ENCODE peak calls at places on chromosomes 7 and 10, in four cellular contexts. P is DND-41, W is mesendoderm, D is PC-3. K is an unnamed sample.

GRCh38 chr7:81462672-81463071 is 307.2 kb downstream of the HGF start:
- DNase-seq in D (peak), W (no peak), P (no peak), K (peak)

GRCh38 chr7:44967571-44968446 is 11.0 kb downstream of the MYO1G start:
- DNase-seq in P (no peak), W (peak), D (no peak), K (no peak)

GRCh38 chr10:28913850-28914249 is 236.5 kb downstream of the BAMBI start:
- DNase-seq in W (no peak), D (peak), P (no peak), K (no peak)

GRCh38 chr10:93941603-93942002 is 47.8 kb downstream of the SLC35G1 start:
- DNase-seq in P (no peak), D (no peak), W (no peak), K (no peak)

GRCh38 chr10:21166557-21167287 is 269.6 kb upstream of the NEBL start:
- DNase-seq in D (peak), W (no peak), P (no peak), K (no peak)

GRCh38 chr10:27744478-27745379 is 890 bp downstream of the MKX start:
- DNase-seq in W (peak), P (no peak), D (peak), K (peak)

GRCh38 chr7:132580717-132581285 is 4.5 kb upstream of the PLXNA4 start:
- DNase-seq in D (peak), P (peak), W (peak), K (peak)

GRCh38 chr10:482036-482435 is 207.4 kb downstream of the DIP2C start:
- DNase-seq in P (no peak), W (no peak), D (no peak), K (no peak)

GRCh38 chr7:8259586-8260222 is 2.3 kb downstream of the ICA1 start:
- DNase-seq in D (no peak), P (no peak), W (no peak), K (no peak)

GRCh38 chr10:63940277-63940972 is 419.2 kb downstream of the REEP3 start:
- DNase-seq in W (no peak), P (no peak), D (no peak), K (no peak)

GRCh38 chr10:72740526-72740925 is 48.6 kb downstream of the MCU start:
- DNase-seq in D (peak), P (no peak), W (peak), K (peak)

GRCh38 chr7:33921216-33921938 is 16.0 kb downstream of the BMPER start:
- DNase-seq in W (no peak), P (no peak), D (no peak), K (no peak)

GRCh38 chr10:24246365-24246764 is 37.4 kb downstream of the KIAA1217 start:
- DNase-seq in D (no peak), W (no peak), P (no peak), K (no peak)

GRCh38 chr7:152751449-152752141 is 8.0 kb upstream of the ACTR3B start:
- DNase-seq in D (no peak), W (no peak), P (no peak), K (no peak)

GRCh38 chr7:99112097-99112496 is 31.8 kb downstream of the SMURF1 start:
- DNase-seq in P (no peak), W (peak), D (peak), K (no peak)

GRCh38 chr10:19730071-19730470 is 86.2 kb upstream of the PLXDC2 start:
- DNase-seq in D (peak), W (no peak), P (no peak), K (peak)

GRCh38 chr10:21122907-21123306 is 225.8 kb upstream of the NEBL start:
- DNase-seq in P (no peak), D (no peak), W (no peak), K (no peak)

GRCh38 chr7:39673868-39674267 is 50.5 kb downstream of the RALA start:
- DNase-seq in W (no peak), P (no peak), D (no peak), K (no peak)

GRCh38 chr7:108181073-108181985 is 51.2 kb upstream of the LAMB4 start:
- DNase-seq in P (no peak), W (peak), D (peak), K (peak)

GRCh38 chr10:49633327-49634045 is 19.6 kb downstream of the CHAT start:
- DNase-seq in W (no peak), D (no peak), P (no peak), K (no peak)

GRCh38 chr10:122990278-122990677 is 10.1 kb downstream of the PSTK start:
- DNase-seq in P (no peak), W (no peak), D (no peak), K (peak)

GRCh38 chr10:49183596-49184542 is 4.3 kb downstream of the TMEM273 start:
- DNase-seq in D (no peak), W (no peak), P (peak), K (no peak)

GRCh38 chr10:98030991-98031431 is 590 bp upstream of the CRTAC1 start:
- DNase-seq in W (peak), P (no peak), D (no peak), K (no peak)

GRCh38 chr7:47471358-47471703 is 110.6 kb downstream of the TNS3 start:
- DNase-seq in P (no peak), D (no peak), W (no peak), K (no peak)
- H3K9ac ChIP-seq in P (no peak), D (no peak), W (no peak), K (no peak)

GRCh38 chr10:80359644-80360043 is 3.1 kb downstream of the DYDC2 start:
- DNase-seq in W (no peak), P (no peak), D (no peak), K (no peak)

GRCh38 chr10:80356563-80356999 is at the start of the genes DYDC1 and DYDC2:
- DNase-seq in W (peak), D (no peak), P (no peak), K (peak)

GRCh38 chr10:80357000-80357803 is 621 bp downstream of the DYDC2 start:
- DNase-seq in P (no peak), W (peak), D (no peak), K (no peak)

GRCh38 chr10:80357804-80358125 is 1.2 kb downstream of the DYDC2 start:
- DNase-seq in W (no peak), D (no peak), P (no peak), K (no peak)
- H3K9ac ChIP-seq in W (no peak), D (no peak), P (no peak), K (no peak)

GRCh38 chr10:11757820-11758463 is 15.8 kb downstream of the ECHDC3 start:
- DNase-seq in W (peak), P (peak), D (peak), K (peak)
- H3K9ac ChIP-seq in W (no peak), P (no peak), D (no peak), K (peak)

GRCh38 chr10:130171196-130171595 is 35.0 kb downstream of the GLRX3 start:
- DNase-seq in P (peak), W (no peak), D (no peak), K (no peak)
- H3K9ac ChIP-seq in P (no peak), W (no peak), D (no peak), K (no peak)

GRCh38 chr10:89369142-89370105 is 8.4 kb upstream of the IFIT1B start:
- DNase-seq in D (peak), W (peak), P (no peak), K (peak)

GRCh38 chr10:89371987-89372386 is 5.9 kb upstream of the IFIT1B start:
- DNase-seq in P (no peak), W (no peak), D (no peak), K (no peak)

GRCh38 chr10:89373916-89374711 is 3.7 kb upstream of the IFIT1B start:
- DNase-seq in P (no peak), D (peak), W (no peak), K (peak)

GRCh38 chr10:89378006-89378627 is at the start of gene IFIT1B:
- DNase-seq in W (peak), P (no peak), D (no peak), K (no peak)

DNA sequence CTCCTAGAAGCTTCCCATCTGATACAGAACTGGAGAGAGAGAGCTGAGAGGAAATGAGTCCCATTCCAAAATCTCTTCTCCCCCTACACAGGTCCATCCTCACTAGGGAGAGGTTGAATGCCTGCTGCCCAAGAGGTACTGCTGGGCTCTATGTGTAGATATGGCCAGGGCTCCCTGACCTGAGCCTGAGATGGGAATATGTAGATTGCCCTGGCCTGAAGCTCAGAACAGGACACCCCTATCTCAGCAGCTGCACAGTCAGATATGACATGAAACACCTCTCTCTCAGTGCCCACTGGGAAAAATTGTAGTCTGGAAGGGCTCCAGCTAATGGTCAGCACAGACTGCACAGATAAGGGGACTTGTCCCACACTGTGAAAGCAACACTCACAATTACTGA is 3.1 kb upstream of the IFIT1B start:
- DNase-seq in W (no peak), P (no peak), D (no peak), K (no peak)
- H3K9ac ChIP-seq in W (no peak), P (no peak), D (no peak), K (peak)

GRCh38 chr7:94354950-94355349 is 39.7 kb upstream of the COL1A2 start:
- DNase-seq in W (no peak), P (no peak), D (no peak), K (peak)

GRCh38 chr7:94352854-94353253 is 41.8 kb upstream of the COL1A2 start:
- DNase-seq in W (no peak), P (no peak), D (no peak), K (no peak)

GRCh38 chr7:94357076-94357475 is 37.6 kb upstream of the COL1A2 start:
- DNase-seq in D (no peak), P (no peak), W (no peak), K (peak)

GRCh38 chr7:94351703-94352102 is 43.0 kb upstream of the COL1A2 start:
- DNase-seq in W (no peak), D (no peak), P (no peak), K (no peak)

DNA sequence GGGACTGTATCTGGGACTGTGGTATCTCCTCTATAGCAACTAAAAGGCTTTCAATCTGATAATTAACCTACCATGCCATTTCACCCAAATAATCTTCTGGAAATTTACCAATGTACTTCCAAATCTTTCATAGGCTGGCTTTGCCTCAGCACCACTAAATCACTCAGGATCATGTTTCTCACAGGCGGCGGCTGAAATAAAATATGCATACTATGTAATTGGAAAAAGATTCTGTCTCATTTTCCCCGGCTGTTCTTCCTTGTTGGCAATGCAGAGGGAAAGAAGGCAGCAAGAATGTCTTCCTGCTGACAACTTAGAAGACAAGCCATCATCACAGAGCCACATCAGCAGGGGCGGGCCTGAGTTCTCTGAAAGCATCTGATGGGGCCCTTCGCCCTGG is 39.3 kb upstream of the COL1A2 start:
- DNase-seq in D (no peak), W (no peak), P (no peak), K (peak)
- H3K9ac ChIP-seq in D (no peak), W (no peak), P (no peak), K (peak)

GRCh38 chr7:85695041-85695990 is 508.5 kb upstream of the SEMA3D start:
- DNase-seq in W (no peak), D (peak), P (no peak), K (peak)

GRCh38 chr7:85688712-85689111 is 501.9 kb upstream of the SEMA3D start:
- DNase-seq in D (no peak), W (no peak), P (no peak), K (no peak)

DNA sequence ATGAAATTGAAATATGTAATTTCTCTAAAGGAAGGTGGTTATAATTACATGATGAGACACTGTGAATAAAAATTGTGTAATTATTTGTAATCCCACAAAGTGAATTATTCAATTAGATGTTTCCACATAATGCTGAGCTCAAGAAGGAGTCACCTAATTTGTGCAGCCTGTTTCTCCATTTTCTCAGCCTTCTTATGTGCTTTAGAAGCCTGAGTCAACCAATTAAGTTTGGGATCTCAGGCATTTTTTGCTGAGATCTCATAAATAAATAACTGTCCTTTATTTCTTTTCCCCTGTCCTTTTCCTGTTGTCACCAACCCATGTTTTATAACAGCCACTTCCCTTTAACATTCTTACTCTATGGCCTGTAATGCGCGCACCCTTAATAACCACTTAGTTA is 506.5 kb upstream of the SEMA3D start:
- DNase-seq in P (no peak), D (no peak), W (no peak), K (no peak)
- H3K9ac ChIP-seq in P (no peak), D (no peak), W (no peak), K (no peak)

DNA sequence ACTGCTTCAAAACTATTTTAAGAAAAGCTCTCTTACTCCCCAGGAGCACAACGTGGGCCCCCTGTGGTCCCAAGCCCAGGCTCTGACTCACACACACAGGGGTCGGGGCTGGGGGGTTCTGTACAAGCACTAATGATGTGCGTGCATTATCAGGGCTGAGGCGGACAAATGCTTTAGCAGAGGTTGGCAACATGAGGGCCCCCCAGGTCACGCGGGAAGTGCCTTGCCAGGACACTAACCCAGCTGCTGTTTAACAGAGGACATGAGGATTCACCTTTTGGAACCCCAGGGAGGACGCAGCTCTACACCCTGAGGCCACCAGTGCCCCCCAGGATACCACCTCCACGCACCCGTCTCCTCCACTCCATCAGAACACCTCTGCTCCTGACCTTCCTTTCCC is 342.8 kb downstream of the DNAJB6 start:
- DNase-seq in D (no peak), W (no peak), P (peak), K (no peak)
- H3K9ac ChIP-seq in D (no peak), W (no peak), P (peak), K (no peak)